ENCODE peak calls at places on chromosomes 16 and 17, in four cellular contexts. X is MM.1S, N is left ventricle myocardium inferior, V is Peyer's patch. S is an unnamed sample.

GRCh38 chr17:37384560-37385160 is 8.9 kb downstream of the C17orf78 start:
- DNase-seq in X (no peak), N (no peak), V (no peak), S (no peak)

GRCh38 chr16:30561212-30561816 is 3.1 kb upstream of the ZNF764 start:
- DNase-seq in X (no peak), N (no peak), V (peak; percentile 74), S (no peak)

GRCh38 chr16:88341551-88342290 is 41.0 kb upstream of the ZNF469 start:
- DNase-seq in X (no peak), N (peak; percentile 7), V (no peak), S (no peak)

GRCh38 chr16:4060823-4061222 is 55.4 kb downstream of the ADCY9 start:
- DNase-seq in X (no peak), N (no peak), V (no peak), S (no peak)

GRCh38 chr17:27091043-27091497 is 202.8 kb upstream of the WSB1 start:
- DNase-seq in X (no peak), N (no peak), V (no peak), S (no peak)

GRCh38 chr16:10297341-10298006 is 88.4 kb upstream of the ATF7IP2 start:
- DNase-seq in X (peak; percentile 85), N (no peak), V (peak; percentile 85), S (no peak)

GRCh38 chr17:27340990-27341595 is 47.2 kb downstream of the WSB1 start:
- DNase-seq in X (no peak), N (no peak), V (no peak), S (no peak)

GRCh38 chr17:43356999-43357398 is 41.8 kb upstream of the ARL4D start:
- DNase-seq in X (no peak), N (no peak), V (no peak), S (no peak)

GRCh38 chr16:10180771-10181163 is 1.5 kb downstream of the GRIN2A start:
- DNase-seq in X (peak; percentile 50), N (no peak), V (no peak), S (no peak)

GRCh38 chr17:10821770-10822169 is 16.1 kb downstream of the PIRT start:
- DNase-seq in X (no peak), N (no peak), V (no peak), S (no peak)

GRCh38 chr16:48353565-48354163 is 31.5 kb downstream of the SIAH1 start:
- DNase-seq in X (peak; percentile 70), N (no peak), V (peak; percentile 85), S (peak; percentile 73)

GRCh38 chr17:31915456-31916100 is 14.1 kb upstream of the UTP6 start:
- DNase-seq in X (no peak), N (no peak), V (no peak), S (no peak)

GRCh38 chr17:4206945-4207344 is 56.8 kb downstream of the ANKFY1 start:
- DNase-seq in X (peak; percentile 51), N (no peak), V (no peak), S (no peak)

DNA sequence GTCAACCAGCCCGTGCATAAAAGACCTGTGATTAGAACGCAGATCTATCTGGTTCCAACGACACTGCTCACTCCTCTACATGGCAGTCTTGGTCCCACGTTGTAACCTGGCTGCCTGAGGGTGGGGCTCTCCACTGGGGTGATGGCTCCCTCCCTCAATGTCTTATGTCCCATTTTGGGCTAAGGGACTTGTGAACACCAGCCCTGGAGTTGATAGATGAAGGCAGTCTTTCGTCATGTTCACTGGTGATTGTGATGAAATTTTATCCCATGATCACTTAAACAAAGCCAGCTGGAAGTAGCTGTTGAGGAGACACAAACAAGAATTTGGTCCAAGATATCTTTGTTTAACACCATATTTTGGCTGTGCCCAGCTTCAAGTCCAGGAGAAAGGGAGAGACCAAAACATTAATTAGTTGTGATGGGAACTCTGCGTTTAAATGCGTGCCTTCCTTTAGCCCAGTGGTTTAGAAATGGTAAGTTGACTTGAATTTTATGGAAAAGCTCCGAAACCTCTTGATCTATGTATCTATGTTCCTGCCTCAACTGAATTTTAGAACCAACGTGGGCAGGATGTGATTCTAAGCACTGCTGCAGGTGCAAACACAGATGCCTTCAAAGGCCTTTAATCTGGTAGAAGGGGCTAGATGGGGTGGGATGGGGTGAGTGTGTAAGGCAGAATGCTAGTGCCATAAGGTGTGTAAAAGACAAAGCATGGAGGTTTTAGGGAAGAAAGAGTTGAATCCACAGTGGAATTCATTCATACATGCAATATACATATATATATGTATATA is 186.8 kb upstream of the IRX3 start:
- DNase-seq in X (no peak), N (no peak), V (no peak), S (no peak)
- H3K27me3 ChIP-seq in X (no peaks in the 10 kb centered on the region), N (no peaks in the 10 kb centered on the region), V (no peaks in the 10 kb centered on the region), S (no peaks in the 10 kb centered on the region)

GRCh38 chr17:56785396-56785795 is 48.3 kb downstream of the C17orf67 start:
- DNase-seq in X (no peak), N (no peak), V (no peak), S (no peak)
- H3K27ac ChIP-seq in X (no peak overlapping the region), N (no peak overlapping the region), V (peak overlapping the region; percentile 57), S (no peak overlapping the region)

GRCh38 chr17:72588961-72589360 is 468.1 kb downstream of the SOX9 start:
- DNase-seq in X (peak; percentile 75), N (no peak), V (peak; percentile 89), S (peak; percentile 62)

GRCh38 chr17:72588561-72588960 is 467.7 kb downstream of the SOX9 start:
- DNase-seq in X (no peak), N (no peak), V (no peak), S (no peak)

GRCh38 chr17:72590382-72590781 is 469.6 kb downstream of the SOX9 start:
- DNase-seq in X (no peak), N (no peak), V (no peak), S (no peak)

GRCh38 chr17:72587773-72588511 is 467.1 kb downstream of the SOX9 start:
- DNase-seq in X (peak; percentile 71), N (no peak), V (no peak), S (peak; percentile 15)

DNA sequence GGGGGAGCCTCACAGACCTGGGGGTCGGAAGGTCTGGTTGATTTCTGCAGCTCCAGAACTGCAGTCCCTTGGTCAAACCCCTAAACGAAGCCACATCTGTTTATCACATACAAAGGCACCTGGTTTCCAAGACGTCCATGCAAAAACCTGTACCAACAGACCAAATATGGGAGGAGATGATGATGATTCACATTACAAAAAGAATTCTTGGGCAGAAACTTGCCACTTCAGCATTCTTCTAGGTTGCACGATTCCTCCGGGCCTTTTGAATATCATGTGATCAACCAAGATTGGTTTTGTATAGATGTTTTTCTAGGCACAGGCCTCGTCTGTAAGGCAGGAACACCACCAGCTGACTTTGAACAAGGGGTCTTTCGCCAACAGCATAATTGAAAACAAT is 466.3 kb downstream of the SOX9 start:
- DNase-seq in X (peak; percentile 83), N (no peak), V (no peak), S (no peak)
- H3K27me3 ChIP-seq in X (no peaks in the 10 kb centered on the region), N (peaks cover 42% of the 10 kb centered on the region), V (no peaks in the 10 kb centered on the region), S (no peaks in the 10 kb centered on the region)

GRCh38 chr17:77579717-77580116 is 378.8 kb upstream of the TNRC6C start:
- DNase-seq in X (no peak), N (no peak), V (peak; percentile 22), S (no peak)

GRCh38 chr17:77580956-77581355 is 377.5 kb upstream of the TNRC6C start:
- DNase-seq in X (no peak), N (no peak), V (peak; percentile 28), S (no peak)

GRCh38 chr17:77579131-77579530 is 379.4 kb upstream of the TNRC6C start:
- DNase-seq in X (no peak), N (no peak), V (peak; percentile 29), S (no peak)

GRCh38 chr17:77581480-77581879 is 377.0 kb upstream of the TNRC6C start:
- DNase-seq in X (no peak), N (no peak), V (peak; percentile 1), S (no peak)

GRCh38 chr17:77580531-77580930 is 378.0 kb upstream of the TNRC6C start:
- DNase-seq in X (no peak), N (no peak), V (peak; percentile 17), S (no peak)
- H3K27ac ChIP-seq in X (no peak overlapping the region), N (no peak overlapping the region), V (no peak overlapping the region), S (no peak overlapping the region)